ENCODE peak calls at places on chromosome 21, in four cellular contexts. G is IMR-90, X is ovary, E is DND-41. C is an unnamed sample.

GRCh38 chr21:27649746-27650145 is 682.9 kb upstream of the ADAMTS5 start:
- DNase-seq in G (peak; percentile 70), X (no peak), E (no peak), C (no peak)

GRCh38 chr21:43207043-43207315 is 38.2 kb downstream of the CRYAA start:
- DNase-seq in G (no peak), X (no peak), E (no peak), C (no peak)

GRCh38 chr21:32946654-32947053 is 79.1 kb upstream of the OLIG2 start:
- DNase-seq in G (peak; percentile 1), X (no peak), E (no peak), C (no peak)

GRCh38 chr21:14453339-14453738 is 70.4 kb upstream of the HSPA13 start:
- DNase-seq in G (no peak), X (no peak), E (no peak), C (no peak)

GRCh38 chr21:29669416-29669815 is 270.4 kb downstream of the GRIK1 start:
- DNase-seq in G (no peak), X (no peak), E (no peak), C (no peak)

GRCh38 chr21:16851054-16851453 is 661.8 kb upstream of the CXADR start:
- DNase-seq in G (no peak), X (no peak), E (no peak), C (no peak)

GRCh38 chr21:17848228-17848627 is 29.1 kb upstream of the C21orf91 start:
- DNase-seq in G (peak; percentile 97), X (no peak), E (no peak), C (peak; percentile 70)

GRCh38 chr21:43012596-43012995 is 38.2 kb downstream of the PKNOX1 start:
- DNase-seq in G (peak; percentile 58), X (no peak), E (no peak), C (no peak)

GRCh38 chr21:29601072-29601471 is 302.4 kb downstream of the BACH1 start:
- DNase-seq in G (no peak), X (no peak), E (no peak), C (no peak)

GRCh38 chr21:25625036-25625435 is 14.0 kb upstream of the JAM2 start:
- DNase-seq in G (peak; percentile 47), X (no peak), E (no peak), C (no peak)

GRCh38 chr21:43362306-43362927 is 64.5 kb downstream of the SIK1 start:
- DNase-seq in G (peak; percentile 86), X (peak; percentile 87), E (peak; percentile 95), C (no peak)

GRCh38 chr21:42063206-42063577 is 7.9 kb upstream of the UMODL1 start:
- DNase-seq in G (no peak), X (no peak), E (peak; percentile 50), C (no peak)

GRCh38 chr21:45989355-45990048 is 7.9 kb downstream of the COL6A1 start:
- DNase-seq in G (no peak), X (peak; percentile 52), E (no peak), C (no peak)
- H3K4me1 ChIP-seq in G (peaks cover 14% of the 10 kb centered on the region), X (peaks cover 12% of the 10 kb centered on the region), E (no peaks in the 10 kb centered on the region), C (no peaks in the 10 kb centered on the region)

DNA sequence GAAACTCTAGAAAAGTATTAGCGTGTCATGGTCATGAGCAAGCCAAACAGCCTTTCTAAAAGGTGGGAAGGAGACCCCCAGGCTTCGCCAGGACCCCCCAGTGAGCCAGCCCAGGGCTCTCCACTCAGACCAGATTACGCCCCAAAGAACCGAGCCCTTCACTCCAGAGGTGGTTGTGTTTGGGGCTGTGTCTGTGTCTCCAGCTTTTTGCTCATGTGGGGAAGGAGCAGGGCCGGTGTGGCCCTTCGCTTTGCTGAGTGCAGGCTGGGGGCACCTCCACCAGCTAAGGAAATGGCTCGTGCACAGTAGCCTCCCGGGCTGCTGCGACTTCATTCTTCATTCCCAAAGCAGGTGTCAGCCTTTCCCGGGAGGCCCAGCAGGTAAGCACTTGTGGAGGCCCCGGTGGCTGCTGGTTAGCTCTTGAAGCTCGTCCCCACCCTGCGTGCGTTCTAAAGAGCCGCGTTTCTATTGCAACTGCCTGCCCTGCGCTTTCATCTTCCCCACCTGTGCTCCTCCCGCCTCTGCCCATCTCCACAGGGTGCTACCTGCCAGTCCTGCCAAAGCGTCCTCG is 531 bp downstream of the TSPEAR start:
- DNase-seq in G (no peak), X (peak; percentile 1), E (no peak), C (no peak)
- H3K4me1 ChIP-seq in G (peaks cover 1% of the 10 kb centered on the region), X (no peaks in the 10 kb centered on the region), E (no peaks in the 10 kb centered on the region), C (no peaks in the 10 kb centered on the region)

GRCh38 chr21:38985423-38986378 is 180.0 kb downstream of the ETS2 start:
- DNase-seq in G (peak; percentile 93), X (peak; percentile 83), E (peak; percentile 94), C (peak; percentile 86)
- H3K4me1 ChIP-seq in G (peaks cover 33% of the 10 kb centered on the region), X (peaks cover 17% of the 10 kb centered on the region), E (peaks cover 100% of the 10 kb centered on the region), C (peaks cover 81% of the 10 kb centered on the region)

GRCh38 chr21:37453350-37453749 is 86.8 kb downstream of the DYRK1A start:
- DNase-seq in G (no peak), X (no peak), E (no peak), C (no peak)
- H3K4me1 ChIP-seq in G (peaks cover 20% of the 10 kb centered on the region), X (peaks cover 20% of the 10 kb centered on the region), E (no peaks in the 10 kb centered on the region), C (peaks cover 73% of the 10 kb centered on the region)